ENCODE peak calls at places on chromosomes 3 and 15, in four cellular contexts. C, S, G and O are unnamed samples.
A peak's percentile ranks its signal among the peaks of the same experiment; 100 is the strongest.

GRCh38 chr3:141557961-141558706 is 71.3 kb downstream of the RASA2 start:
- DNase-seq in C (no peak), S (no peak), G (no peak), O (no peak)

GRCh38 chr3:76199382-76199781 is 414.0 kb upstream of the ZNF717 start:
- DNase-seq in C (no peak), S (no peak), G (no peak), O (no peak)

GRCh38 chr15:65981837-65982696 is 112.8 kb downstream of the RAB11A start:
- DNase-seq in C (peak; percentile 59), S (peak; percentile 34), G (no peak), O (no peak)

GRCh38 chr15:70293138-70293537 is 195.4 kb upstream of the TLE3 start:
- DNase-seq in C (no peak), S (no peak), G (no peak), O (no peak)

GRCh38 chr3:37853691-37854413 is 7.8 kb upstream of the CTDSPL start:
- DNase-seq in C (no peak), S (no peak), G (no peak), O (peak; percentile 71)

GRCh38 chr3:43902415-43902814 is 211.7 kb downstream of the ABHD5 start:
- DNase-seq in C (no peak), S (no peak), G (no peak), O (no peak)

GRCh38 chr3:194937751-194938358 is 252.2 kb downstream of the FAM43A start:
- DNase-seq in C (no peak), S (no peak), G (no peak), O (no peak)

GRCh38 chr15:65328506-65329297 is 24.2 kb downstream of the RNU5B-1 start:
- DNase-seq in C (no peak), S (no peak), G (no peak), O (no peak)

GRCh38 chr3:106850429-106850828 is 526.8 kb upstream of the CCDC54 start:
- DNase-seq in C (no peak), S (no peak), G (no peak), O (no peak)

GRCh38 chr3:170909129-170909903 is 879 bp upstream of the EIF5A2 start:
- DNase-seq in C (peak; percentile 25), S (no peak), G (no peak), O (no peak)

GRCh38 chr3:183131735-183132134 is 30.8 kb downstream of the LAMP3 start:
- DNase-seq in C (no peak), S (no peak), G (no peak), O (no peak)

GRCh38 chr3:111737712-111738097 is 121.4 kb upstream of the PHLDB2 start:
- DNase-seq in C (peak; percentile 52), S (no peak), G (peak; percentile 71), O (no peak)

GRCh38 chr3:37310666-37311050 is 136.3 kb upstream of the LRRFIP2 start:
- DNase-seq in C (no peak), S (no peak), G (no peak), O (no peak)

GRCh38 chr3:9503283-9503682 is 50.3 kb downstream of the LHFPL4 start:
- DNase-seq in C (peak; percentile 66), S (peak; percentile 60), G (no peak), O (peak; percentile 27)

GRCh38 chr15:31453558-31454318 is 127.1 kb downstream of the KLF13 start:
- DNase-seq in C (no peak), S (no peak), G (no peak), O (no peak)

GRCh38 chr3:143247007-143247563 is 127.5 kb downstream of the CHST2 start:
- DNase-seq in C (no peak), S (no peak), G (no peak), O (no peak)

GRCh38 chr3:43968465-43968864 is 273.2 kb upstream of the TOPAZ1 start:
- DNase-seq in C (no peak), S (no peak), G (no peak), O (no peak)

GRCh38 chr3:53224536-53224935 is 31.3 kb downstream of the TKT start:
- DNase-seq in C (no peak), S (no peak), G (no peak), O (no peak)

GRCh38 chr3:124775776-124776336 is 45.6 kb downstream of the UMPS start:
- DNase-seq in C (no peak), S (no peak), G (no peak), O (no peak)

GRCh38 chr3:158005391-158006100 is 100.7 kb downstream of the SHOX2 start:
- DNase-seq in C (no peak), S (no peak), G (no peak), O (no peak)

GRCh38 chr15:78934063-78935023 is 10.5 kb downstream of the CTSH start:
- DNase-seq in C (no peak), S (no peak), G (peak; percentile 64), O (peak; percentile 53)

GRCh38 chr15:96767703-96768434 is 437.4 kb downstream of the NR2F2 start:
- DNase-seq in C (no peak), S (no peak), G (no peak), O (no peak)

GRCh38 chr3:40969341-40969740 is 230.0 kb upstream of the CTNNB1 start:
- DNase-seq in C (no peak), S (no peak), G (no peak), O (no peak)

GRCh38 chr3:185606191-185606590 is 20.1 kb downstream of the SENP2 start:
- DNase-seq in C (no peak), S (no peak), G (no peak), O (no peak)

GRCh38 chr15:78691167-78691872 is 50.3 kb upstream of the CHRNB4 start:
- DNase-seq in C (no peak), S (no peak), G (no peak), O (no peak)

GRCh38 chr3:165443664-165444063 is 247.5 kb upstream of the SLITRK3 start:
- DNase-seq in C (no peak), S (no peak), G (no peak), O (no peak)

GRCh38 chr3:162141232-162141631 is 644.6 kb downstream of the OTOL1 start:
- DNase-seq in C (no peak), S (no peak), G (no peak), O (no peak)

GRCh38 chr3:124459678-124460077 is 270.6 kb upstream of the UMPS start:
- DNase-seq in C (no peak), S (no peak), G (no peak), O (no peak)

GRCh38 chr3:62101488-62101887 is 271.9 kb downstream of the FEZF2 start:
- DNase-seq in C (no peak), S (no peak), G (no peak), O (no peak)

GRCh38 chr15:51283026-51283425 is 55.4 kb downstream of the CYP19A1 start:
- DNase-seq in C (no peak), S (no peak), G (no peak), O (no peak)

GRCh38 chr15:40282144-40282869 is 557 bp downstream of the ANKRD63 start:
- DNase-seq in C (peak; percentile 66), S (no peak), G (no peak), O (no peak)

GRCh38 chr15:68631621-68632051 is 52.8 kb downstream of the CORO2B start:
- DNase-seq in C (no peak), S (no peak), G (no peak), O (no peak)

GRCh38 chr3:197753263-197753662 is 3.6 kb downstream of the FYTTD1 start:
- DNase-seq in C (no peak), S (no peak), G (no peak), O (no peak)

GRCh38 chr3:6994081-6994668 is 133.3 kb downstream of the GRM7 start:
- DNase-seq in C (no peak), S (no peak), G (no peak), O (no peak)

GRCh38 chr15:74542192-74543042 is 1.4 kb downstream of the ARID3B start:
- DNase-seq in C (no peak), S (no peak), G (no peak), O (no peak)

GRCh38 chr15:74543043-74543422 is 2.0 kb downstream of the ARID3B start:
- DNase-seq in C (no peak), S (no peak), G (no peak), O (no peak)

GRCh38 chr15:74541494-74542191 is 623 bp downstream of the ARID3B start:
- DNase-seq in C (peak; percentile 41), S (no peak), G (peak; percentile 19), O (no peak)

GRCh38 chr15:74545061-74545460 is 4.0 kb downstream of the ARID3B start:
- DNase-seq in C (no peak), S (no peak), G (no peak), O (no peak)

DNA sequence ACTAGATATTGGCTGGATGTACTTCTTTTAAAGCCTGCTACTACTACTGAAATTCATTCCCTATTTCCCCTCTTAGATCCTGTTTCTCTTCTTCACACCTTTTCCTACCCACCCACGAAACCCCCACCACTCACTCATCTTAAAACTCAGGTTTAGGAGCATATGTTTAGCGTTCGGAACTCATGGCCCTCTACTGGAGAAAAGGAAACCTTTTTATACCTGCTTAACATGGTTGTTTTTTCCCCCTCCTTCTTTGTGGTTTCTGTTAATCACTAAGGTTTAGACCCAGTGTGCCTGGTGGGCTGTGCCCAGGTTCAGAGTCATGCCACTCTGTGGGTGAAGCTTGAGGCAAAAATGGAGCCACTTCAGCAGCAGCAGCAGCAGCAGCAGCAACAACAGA is 2.6 kb downstream of the ARID3B start:
- DNase-seq in C (no peak), S (no peak), G (no peak), O (no peak)
- TF ChIP-seq CTCF in C (no peak), S (no peak), G (no peak), O (no peak)

DNA sequence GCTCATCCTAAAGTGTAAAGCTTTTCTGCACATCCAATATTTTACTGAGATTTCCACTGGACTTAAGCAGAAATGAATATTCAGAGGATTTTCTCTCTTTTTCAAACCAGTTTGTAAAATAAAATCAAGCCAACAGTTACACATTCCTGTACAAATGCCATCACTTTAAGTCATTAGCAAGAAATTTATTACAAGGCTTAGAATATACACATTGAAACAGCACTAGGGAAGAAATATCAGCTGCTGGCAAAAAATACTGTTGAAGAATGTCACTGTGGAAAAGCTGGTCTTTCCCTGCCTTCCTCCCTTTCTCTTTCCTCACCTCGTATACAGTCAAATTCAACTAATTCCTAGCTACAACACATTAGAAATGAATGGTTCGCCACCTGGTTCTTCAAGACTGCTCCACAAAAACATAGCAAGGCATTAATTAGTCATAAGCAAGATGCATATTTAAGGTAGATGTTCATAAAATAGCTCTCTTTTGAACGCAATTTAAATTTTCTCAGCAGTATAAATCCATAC is 21.3 kb downstream of the PLOD2 start:
- DNase-seq in C (no peak), S (no peak), G (no peak), O (no peak)
- TF ChIP-seq CTCF in C (no peak), S (no peak), G (no peak), O (no peak)

DNA sequence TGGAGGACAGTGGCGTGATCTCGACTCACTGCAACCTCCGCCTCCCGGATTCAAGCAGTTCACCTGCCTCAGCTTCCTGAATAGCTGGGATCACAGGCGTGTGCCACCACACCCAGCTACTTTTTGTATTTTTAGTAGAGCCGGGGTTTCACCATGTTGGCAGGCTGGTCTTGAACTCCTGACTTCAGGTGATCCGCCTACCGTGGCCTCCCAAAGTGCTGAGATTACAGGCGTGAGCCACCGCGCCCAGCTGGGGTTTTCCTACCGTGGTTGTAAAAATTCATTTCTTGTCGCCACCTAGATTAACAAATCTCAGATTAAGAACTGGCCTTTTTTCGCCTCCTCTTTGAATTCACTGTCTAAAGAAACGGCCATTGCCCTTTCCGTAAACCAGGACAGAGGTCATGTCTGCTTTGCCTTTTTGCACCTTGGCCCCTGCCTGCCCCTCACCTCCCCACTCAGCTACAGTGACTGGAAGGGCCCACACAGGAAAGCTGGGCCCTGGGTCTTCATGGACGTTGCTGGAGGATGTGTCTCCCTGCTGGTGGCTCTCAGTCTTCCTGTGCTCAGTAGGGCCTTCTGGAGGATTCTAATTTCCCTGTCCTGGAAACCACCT is 17.2 kb downstream of the ZNF710 start:
- DNase-seq in C (no peak), S (no peak), G (no peak), O (no peak)
- TF ChIP-seq CTCF in C (no peak), S (no peak), G (no peak), O (no peak)

GRCh38 chr3:179446501-179446900 is 4.8 kb downstream of the GNB4 start:
- DNase-seq in C (no peak), S (no peak), G (no peak), O (no peak)
- TF ChIP-seq CTCF in C (no peak), S (no peak), G (no peak), O (no peak)